ENCODE peak calls at places on chromosomes 13 and 19, in eight cellular contexts. M, F, T, V, H, K, Y and D are unnamed samples.
A peak's percentile ranks its signal among the peaks of the same experiment; 100 is the strongest.

GRCh38 chr13:36789061-36789460 is 30.0 kb upstream of the RFXAP start:
- DNase-seq in F (no peak), M (no peak), V (peak; percentile 24), K (no peak), Y (no peak), T (no peak), H (no peak), D (no peak)

GRCh38 chr19:609001-609340 is 19.3 kb downstream of the HCN2 start:
- DNase-seq in H (peak; percentile 69), M (no peak), V (no peak), F (no peak), Y (peak; percentile 78), T (no peak), K (peak; percentile 85), D (peak; percentile 56)

GRCh38 chr13:98957731-98958442 is 20.0 kb downstream of the DOCK9 start:
- DNase-seq in F (no peak), V (no peak), Y (no peak), H (no peak), K (no peak), M (no peak), T (no peak), D (no peak)

GRCh38 chr19:41064974-41065569 is 23.2 kb upstream of the CYP2A13 start:
- DNase-seq in T (no peak), Y (no peak), M (peak; percentile 34), V (peak; percentile 31), F (no peak), H (no peak), K (no peak), D (peak; percentile 56)

GRCh38 chr13:109275848-109276247 is 510.5 kb downstream of the IRS2 start:
- DNase-seq in Y (peak; percentile 52), V (no peak), M (no peak), H (peak; percentile 51), K (no peak), F (no peak), T (no peak), D (peak; percentile 40)

GRCh38 chr13:44128522-44128921 is 245.1 kb upstream of the SERP2 start:
- DNase-seq in F (peak; percentile 52), H (no peak), V (peak; percentile 40), K (no peak), Y (peak; percentile 79), T (no peak), M (no peak), D (no peak)

GRCh38 chr19:14265285-14266036 is 59.5 kb upstream of the ADGRL1 start:
- DNase-seq in H (no peak), Y (no peak), M (no peak), K (no peak), T (no peak), V (no peak), F (no peak), D (no peak)

GRCh38 chr19:1449467-1450442 is at the start of gene APC2:
- DNase-seq in K (no peak), M (no peak), H (no peak), F (no peak), Y (no peak), T (no peak), V (peak; percentile 26), D (no peak)

GRCh38 chr13:22926176-22927007 is 254.4 kb upstream of the SGCG start:
- DNase-seq in V (peak; percentile 70), M (peak; percentile 31), Y (peak; percentile 92), H (peak; percentile 64), F (peak; percentile 69), K (peak; percentile 88), T (peak; percentile 79), D (peak; percentile 85)

GRCh38 chr13:65677906-65678305 is 1552.2 kb downstream of the PCDH9 start:
- DNase-seq in H (no peak), Y (no peak), T (no peak), F (no peak), V (peak; percentile 27), K (no peak), M (peak; percentile 42), D (peak; percentile 0)

GRCh38 chr13:111396457-111396856 is 76.0 kb downstream of the TEX29 start:
- DNase-seq in H (peak; percentile 29), V (no peak), Y (no peak), M (no peak), K (no peak), T (no peak), F (no peak), D (no peak)

GRCh38 chr13:45784755-45785675 is 66.5 kb downstream of the SIAH3 start:
- DNase-seq in F (no peak), H (no peak), M (no peak), V (no peak), Y (no peak), T (no peak), K (no peak), D (no peak)

GRCh38 chr19:18507727-18508440 is 14.0 kb downstream of the ELL start:
- DNase-seq in V (peak; percentile 57), F (peak; percentile 67), M (peak; percentile 46), T (no peak), K (no peak), H (peak; percentile 66), Y (peak; percentile 75), D (peak; percentile 85)

GRCh38 chr13:39038569-39038898 is 278 bp downstream of the NHLRC3 start:
- DNase-seq in V (no peak), Y (no peak), K (no peak), M (no peak), H (peak; percentile 58), T (no peak), F (no peak), D (peak; percentile 32)

GRCh38 chr13:94280357-94280756 is 199.1 kb downstream of the DCT start:
- DNase-seq in T (no peak), M (no peak), V (no peak), K (no peak), F (no peak), Y (no peak), H (no peak), D (no peak)

DNA sequence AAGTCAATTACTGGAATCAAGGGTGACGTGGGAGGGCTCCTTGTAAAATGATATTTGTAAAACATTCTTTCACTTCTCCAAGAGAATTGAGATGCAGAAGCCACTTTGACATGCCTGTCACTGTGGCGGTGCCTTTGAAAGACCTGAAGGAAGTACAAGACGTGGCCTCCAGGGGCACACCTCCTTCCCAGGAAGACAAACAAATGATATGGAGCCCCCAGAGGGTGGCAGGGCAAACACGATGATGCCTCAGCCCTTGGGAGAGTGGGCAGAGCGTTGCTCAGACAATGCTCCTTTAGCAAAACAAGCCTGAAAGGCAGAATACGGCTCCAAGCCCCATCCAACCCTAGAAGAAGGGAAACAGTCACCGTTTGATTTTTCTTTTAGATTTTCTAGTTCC is 9.3 kb upstream of the ATP12A start:
- DNase-seq in V (no peak), F (no peak), T (no peak), K (no peak), Y (no peak), H (peak; percentile 52), M (peak; percentile 11), D (no peak)
- TF ChIP-seq CTCF in V (peak; percentile 29), F (no peak), T (no peak), K (no peak), Y (no peak), H (peak; percentile 28), M (no peak), D (peak; percentile 27)

GRCh38 chr19:45952691-45953505 is 20.8 kb downstream of the NOVA2 start:
- DNase-seq in H (peak; percentile 56), K (no peak), T (no peak), V (peak; percentile 51), Y (peak; percentile 65), F (peak; percentile 42), M (peak; percentile 70), D (peak; percentile 51)
- H3K4me3 ChIP-seq in H (peak overlapping the region; percentile 29), K (no peak overlapping the region), T (no peak overlapping the region), V (no peak overlapping the region), Y (peak overlapping the region; percentile 22), F (no peak overlapping the region), M (no peak overlapping the region), D (no peak overlapping the region)

GRCh38 chr19:10868872-10869547 is 2.3 kb upstream of the CARM1 start:
- DNase-seq in F (no peak), Y (no peak), K (no peak), H (no peak), M (no peak), V (no peak), T (no peak), D (no peak)

GRCh38 chr19:10872551-10873107 is 1.3 kb downstream of the CARM1 start:
- DNase-seq in M (no peak), F (no peak), K (no peak), V (no peak), Y (no peak), T (no peak), H (no peak), D (no peak)

GRCh38 chr19:10870955-10871603 is at the start of gene CARM1:
- DNase-seq in T (peak; percentile 99), K (peak; percentile 100), F (peak; percentile 99), Y (peak; percentile 100), V (peak; percentile 99), M (peak; percentile 100), H (peak; percentile 100), D (peak; percentile 99)

GRCh38 chr19:10871711-10872550 is 578 bp downstream of the CARM1 start:
- DNase-seq in V (no peak), M (peak; percentile 20), H (peak; percentile 65), Y (peak; percentile 81), F (peak; percentile 47), K (peak; percentile 81), T (no peak), D (no peak)

GRCh38 chr19:10870501-10870954 is 825 bp upstream of the CARM1 start:
- DNase-seq in M (no peak), F (no peak), H (no peak), T (no peak), K (no peak), V (no peak), Y (no peak), D (no peak)
- TF ChIP-seq CTCF in M (no peak), F (no peak), H (no peak), T (no peak), K (no peak), V (no peak), Y (no peak), D (no peak)

GRCh38 chr19:16117594-16118033 is 5.9 kb downstream of the RAB8A start:
- DNase-seq in T (no peak), M (no peak), Y (peak; percentile 36), F (no peak), H (peak; percentile 67), V (no peak), K (no peak), D (no peak)
- H3K4me3 ChIP-seq in T (no peak overlapping the region), M (no peak overlapping the region), Y (no peak overlapping the region), F (no peak overlapping the region), H (no peak overlapping the region), V (no peak overlapping the region), K (no peak overlapping the region), D (no peak overlapping the region)